ENCODE peak calls at places on chromosomes 2 and 18, in eight cellular contexts. L is lower leg skin, P is GM03348, I is fibroblast of lung, W is brain microvascular endothelial cell, Z is NCI-H1105 treated with DMSO at 0.1 percent for 48 hours, U is tibial nerve, N is NCI-H1417. S is an unnamed sample.

GRCh38 chr2:195486987-195487644 is 169.9 kb upstream of the SLC39A10 start:
- DNase-seq in L (no peak), P (peak; percentile 42), I (peak; percentile 79), W (peak; percentile 82), Z (no peak), U (no peak), N (no peak), S (peak; percentile 43)

GRCh38 chr18:74514860-74515495 is 18.8 kb downstream of the CNDP2 start:
- DNase-seq in L (no peak), P (no peak), I (no peak), W (no peak), Z (no peak), U (no peak), N (no peak), S (no peak)

GRCh38 chr2:71534786-71535185 is 81.4 kb downstream of the DYSF start:
- DNase-seq in L (no peak), P (no peak), I (no peak), W (no peak), Z (no peak), U (no peak), N (no peak), S (no peak)

GRCh38 chr18:53380063-53380639 is 844.3 kb downstream of the MBD2 start:
- DNase-seq in L (no peak), P (peak; percentile 2), I (peak; percentile 2), W (no peak), Z (peak; percentile 69), U (no peak), N (peak; percentile 66), S (peak; percentile 2)

GRCh38 chr18:34548973-34549294 is 161.2 kb upstream of the DTNA start:
- DNase-seq in L (no peak), P (no peak), I (no peak), W (no peak), Z (no peak), U (no peak), N (no peak), S (no peak)

GRCh38 chr18:40983835-40984234 is 971.2 kb upstream of the PIK3C3 start:
- DNase-seq in L (no peak), P (no peak), I (no peak), W (no peak), Z (no peak), U (no peak), N (no peak), S (no peak)

GRCh38 chr2:239322414-239323086 is 78.3 kb downstream of the HDAC4 start:
- DNase-seq in L (no peak), P (no peak), I (peak; percentile 88), W (peak; percentile 45), Z (no peak), U (no peak), N (no peak), S (no peak)

GRCh38 chr2:28989973-28990372 is 8.9 kb downstream of the TOGARAM2 start:
- DNase-seq in L (no peak), P (no peak), I (no peak), W (no peak), Z (no peak), U (no peak), N (no peak), S (no peak)

GRCh38 chr2:190023860-190024259 is 38.7 kb downstream of the MSTN start:
- DNase-seq in L (no peak), P (peak; percentile 19), I (peak; percentile 59), W (peak; percentile 25), Z (peak; percentile 32), U (no peak), N (peak; percentile 35), S (no peak)

GRCh38 chr18:59864446-59864764 is 35.4 kb upstream of the PMAIP1 start:
- DNase-seq in L (no peak), P (no peak), I (no peak), W (no peak), Z (peak; percentile 42), U (no peak), N (no peak), S (no peak)

GRCh38 chr2:40914648-40915047 is 462.8 kb upstream of the SLC8A1 start:
- DNase-seq in L (no peak), P (no peak), I (no peak), W (no peak), Z (no peak), U (no peak), N (no peak), S (no peak)

GRCh38 chr2:96157649-96158553 is 12.7 kb upstream of the DUSP2 start:
- DNase-seq in L (no peak), P (no peak), I (no peak), W (peak; percentile 37), Z (no peak), U (no peak), N (no peak), S (no peak)

GRCh38 chr2:238422285-238422684 is 4.4 kb upstream of the ASB1 start:
- DNase-seq in L (no peak), P (no peak), I (no peak), W (no peak), Z (no peak), U (no peak), N (no peak), S (no peak)

GRCh38 chr2:113886479-113887383 is 3.2 kb upstream of the ACTR3 start:
- DNase-seq in L (peak; percentile 50), P (peak; percentile 86), I (peak; percentile 85), W (peak; percentile 92), Z (no peak), U (peak; percentile 27), N (no peak), S (peak; percentile 78)

GRCh38 chr2:176297067-176297466 is 27.8 kb downstream of the MTX2 start:
- DNase-seq in L (no peak), P (no peak), I (no peak), W (no peak), Z (peak; percentile 12), U (no peak), N (no peak), S (no peak)

GRCh38 chr2:210577263-210578071 is 21.1 kb downstream of the CPS1 start:
- DNase-seq in L (no peak), P (peak; percentile 65), I (peak; percentile 67), W (peak; percentile 13), Z (peak; percentile 60), U (no peak), N (peak; percentile 16), S (peak; percentile 9)

GRCh38 chr2:238434846-238435751 is 8.4 kb downstream of the ASB1 start:
- DNase-seq in L (no peak), P (no peak), I (no peak), W (peak; percentile 49), Z (no peak), U (no peak), N (no peak), S (no peak)

GRCh38 chr2:152016175-152017120 is 82.4 kb downstream of the CACNB4 start:
- DNase-seq in L (no peak), P (no peak), I (no peak), W (no peak), Z (no peak), U (no peak), N (no peak), S (no peak)

GRCh38 chr18:28584726-28585125 is 407.8 kb upstream of the CDH2 start:
- DNase-seq in L (no peak), P (peak; percentile 33), I (no peak), W (peak; percentile 49), Z (no peak), U (no peak), N (no peak), S (no peak)

GRCh38 chr2:216688731-216689360 is 6.5 kb downstream of the IGFBP5 start:
- DNase-seq in L (no peak), P (no peak), I (no peak), W (no peak), Z (no peak), U (no peak), N (no peak), S (no peak)

GRCh38 chr2:72954376-72955187 is 37.3 kb downstream of the EMX1 start:
- DNase-seq in L (no peak), P (no peak), I (no peak), W (no peak), Z (no peak), U (no peak), N (no peak), S (no peak)

GRCh38 chr2:13056259-13056843 is 339.6 kb downstream of the TRIB2 start:
- DNase-seq in L (no peak), P (peak; percentile 30), I (peak; percentile 54), W (no peak), Z (peak; percentile 33), U (no peak), N (peak; percentile 40), S (no peak)

GRCh38 chr2:152542995-152543481 is 174.2 kb downstream of the PRPF40A start:
- DNase-seq in L (no peak), P (peak; percentile 79), I (peak; percentile 87), W (peak; percentile 88), Z (no peak), U (no peak), N (no peak), S (peak; percentile 45)

GRCh38 chr2:202387608-202388342 is 11.6 kb downstream of the BMPR2 start:
- DNase-seq in L (no peak), P (peak; percentile 23), I (no peak), W (no peak), Z (no peak), U (no peak), N (no peak), S (no peak)

GRCh38 chr2:41782306-41783158 is 265.3 kb upstream of the PKDCC start:
- DNase-seq in L (no peak), P (peak; percentile 64), I (peak; percentile 44), W (peak; percentile 20), Z (peak; percentile 26), U (peak; percentile 36), N (peak; percentile 77), S (peak; percentile 6)

GRCh38 chr2:232137346-232137745 is 175.8 kb downstream of the DIS3L2 start:
- DNase-seq in L (no peak), P (no peak), I (no peak), W (no peak), Z (no peak), U (no peak), N (no peak), S (no peak)

GRCh38 chr2:28516950-28517349 is 21.1 kb downstream of the PLB1 start:
- DNase-seq in L (no peak), P (no peak), I (no peak), W (no peak), Z (no peak), U (no peak), N (no peak), S (no peak)

GRCh38 chr2:116719841-116720240 is 1094.7 kb upstream of the DDX18 start:
- DNase-seq in L (no peak), P (no peak), I (peak; percentile 3), W (peak; percentile 1), Z (peak; percentile 97), U (no peak), N (no peak), S (no peak)

GRCh38 chr18:10235553-10235952 is 218.9 kb upstream of the APCDD1 start:
- DNase-seq in L (no peak), P (no peak), I (no peak), W (no peak), Z (peak; percentile 44), U (no peak), N (no peak), S (no peak)

GRCh38 chr2:177317443-177317842 is 52.9 kb upstream of the NFE2L2 start:
- DNase-seq in L (no peak), P (no peak), I (no peak), W (no peak), Z (no peak), U (no peak), N (no peak), S (no peak)

GRCh38 chr2:203177361-203177760 is 61.5 kb upstream of the CYP20A1 start:
- DNase-seq in L (no peak), P (no peak), I (no peak), W (no peak), Z (no peak), U (no peak), N (no peak), S (no peak)

GRCh38 chr2:223469270-223470057 is 132.7 kb downstream of the SCG2 start:
- DNase-seq in L (peak; percentile 62), P (peak; percentile 73), I (peak; percentile 81), W (peak; percentile 99), Z (no peak), U (peak; percentile 36), N (no peak), S (peak; percentile 72)

GRCh38 chr2:129936334-129936934 is 43.0 kb upstream of the RAB6C start:
- DNase-seq in L (peak; percentile 43), P (no peak), I (peak; percentile 51), W (no peak), Z (no peak), U (peak; percentile 69), N (peak; percentile 82), S (no peak)

GRCh38 chr2:121860033-121860810 is 104.8 kb downstream of the TSN start:
- DNase-seq in L (no peak), P (peak; percentile 83), I (peak; percentile 58), W (peak; percentile 31), Z (no peak), U (no peak), N (no peak), S (peak; percentile 68)

S was measured in hepatic stellate cell.